ENCODE peak calls at places on chromosomes 12 and 14, in four cellular contexts. G is lower lobe of right lung; T is HCT116; I is activated naive CD8-positive, alpha-beta T cell treated with anti-CD3 and anti-CD28 coated beads, Interleukin-2, amount 50 U/mL, for 16 hours. A is an unnamed sample.
A peak's percentile ranks its signal among the peaks of the same experiment; 100 is the strongest.

GRCh38 chr14:93729993-93730392 is 58.3 kb downstream of the PRIMA1 start:
- DNase-seq in I (no peak), T (peak; percentile 67), G (no peak), A (no peak)

GRCh38 chr12:131536766-131537165 is 174.1 kb upstream of the SFSWAP start:
- DNase-seq in G (no peak), T (no peak), I (no peak), A (no peak)

GRCh38 chr12:129788506-129788905 is 115.3 kb downstream of the TMEM132D start:
- DNase-seq in T (no peak), I (no peak), G (no peak), A (no peak)

GRCh38 chr14:95388699-95389098 is 69.0 kb upstream of the CLMN start:
- DNase-seq in T (no peak), I (no peak), G (no peak), A (no peak)

GRCh38 chr12:24231298-24231697 is 281.8 kb upstream of the SOX5 start:
- DNase-seq in T (no peak), G (no peak), I (no peak), A (no peak)

GRCh38 chr12:127482950-127483349 is 784.0 kb upstream of the TMEM132C start:
- DNase-seq in I (no peak), T (no peak), G (no peak), A (no peak)

GRCh38 chr14:37411079-37411735 is 183.8 kb downstream of the FOXA1 start:
- DNase-seq in T (no peak), G (no peak), I (no peak), A (no peak)

GRCh38 chr12:31206038-31206670 is 119.8 kb downstream of the SINHCAF start:
- DNase-seq in G (no peak), T (peak; percentile 69), I (no peak), A (peak; percentile 47)

GRCh38 chr12:131209082-131210070 is 255.7 kb downstream of the ADGRD1 start:
- DNase-seq in T (no peak), G (no peak), I (no peak), A (no peak)

GRCh38 chr14:50666772-50667490 is 1.2 kb downstream of the SAV1 start:
- DNase-seq in I (no peak), G (no peak), T (no peak), A (peak; percentile 51)

GRCh38 chr14:52380294-52380693 is 66.2 kb downstream of the PTGER2 start:
- DNase-seq in G (no peak), I (no peak), T (no peak), A (no peak)

GRCh38 chr12:20602671-20603402 is 92.3 kb upstream of the SLCO1C1 start:
- DNase-seq in I (no peak), T (no peak), G (no peak), A (no peak)

GRCh38 chr14:30673071-30673470 is 51.0 kb downstream of the SCFD1 start:
- DNase-seq in G (no peak), I (no peak), T (no peak), A (no peak)

GRCh38 chr14:36162267-36162666 is 14.3 kb downstream of the PTCSC3 start:
- DNase-seq in T (no peak), I (no peak), G (no peak), A (no peak)

GRCh38 chr12:111064154-111064553 is 143.8 kb upstream of the MYL2 start:
- DNase-seq in G (no peak), I (no peak), T (no peak), A (no peak)

GRCh38 chr14:103883263-103883523 is 35.8 kb upstream of the PPP1R13B start:
- DNase-seq in G (no peak), I (no peak), T (no peak), A (no peak)

GRCh38 chr12:25200703-25201102 is 5.7 kb downstream of the ETFRF1 start:
- DNase-seq in G (no peak), T (no peak), I (no peak), A (no peak)

GRCh38 chr14:104749111-104749649 is 3.8 kb upstream of the SIVA1 start:
- DNase-seq in G (no peak), T (no peak), I (no peak), A (no peak)

GRCh38 chr12:1369460-1369859 is 224.9 kb downstream of the FBXL14 start:
- DNase-seq in I (no peak), T (no peak), G (no peak), A (no peak)

GRCh38 chr12:122672515-122672914 is 30.6 kb downstream of the HCAR2 start:
- DNase-seq in I (no peak), G (no peak), T (no peak), A (no peak)

GRCh38 chr14:90274019-90274418 is 17.7 kb downstream of the PSMC1 start:
- DNase-seq in G (no peak), I (no peak), T (no peak), A (no peak)

GRCh38 chr14:78524766-78525165 is 354.6 kb downstream of the NRXN3 start:
- DNase-seq in I (no peak), T (no peak), G (no peak), A (no peak)

GRCh38 chr12:43100231-43100630 is 451.8 kb downstream of the ADAMTS20 start:
- DNase-seq in I (no peak), T (no peak), G (no peak), A (no peak)

GRCh38 chr14:99674064-99674650 is 9.9 kb upstream of the CYP46A1 start:
- DNase-seq in G (no peak), T (no peak), I (no peak), A (no peak)

GRCh38 chr12:92466391-92467305 is 236.1 kb upstream of the PLEKHG7 start:
- DNase-seq in G (no peak), T (no peak), I (no peak), A (no peak)

GRCh38 chr12:112456029-112456428 is 37.3 kb downstream of the PTPN11 start:
- DNase-seq in T (no peak), G (no peak), I (no peak), A (no peak)

A was measured in LoVo.